ENCODE peak calls at places on chromosomes 5 and 9, in four cellular contexts. U, E, M and O are unnamed samples.
A peak's percentile ranks its signal among the peaks of the same experiment; 100 is the strongest.

GRCh38 chr9:109192732-109193361 is 25.8 kb upstream of the FRRS1L start:
- DNase-seq in U (peak; percentile 33), E (no peak), M (peak; percentile 69), O (peak; percentile 32)

GRCh38 chr9:13860926-13861325 is 453.0 kb downstream of the NFIB start:
- DNase-seq in U (no peak), E (no peak), M (no peak), O (no peak)

GRCh38 chr9:96217358-96217755 is 84.6 kb downstream of the HSD17B3 start:
- DNase-seq in U (peak; percentile 12), E (no peak), M (no peak), O (no peak)

GRCh38 chr9:75451505-75451904 is 363.2 kb downstream of the OSTF1 start:
- DNase-seq in U (no peak), E (no peak), M (no peak), O (no peak)

GRCh38 chr5:117947121-117947520 is 1041.2 kb downstream of the DTWD2 start:
- DNase-seq in U (no peak), E (no peak), M (no peak), O (no peak)

GRCh38 chr5:98750693-98751092 is 22.8 kb upstream of the RGMB start:
- DNase-seq in U (peak; percentile 26), E (no peak), M (peak; percentile 52), O (no peak)

GRCh38 chr5:59222687-59223511 is 640.0 kb downstream of the RAB3C start:
- DNase-seq in U (no peak), E (no peak), M (no peak), O (no peak)

GRCh38 chr5:133421394-133421793 is 190.9 kb downstream of the FSTL4 start:
- DNase-seq in U (peak; percentile 63), E (no peak), M (peak; percentile 73), O (no peak)

GRCh38 chr9:115261656-115262081 is 143.7 kb upstream of the TNC start:
- DNase-seq in U (no peak), E (no peak), M (no peak), O (no peak)

GRCh38 chr5:150665044-150665443 is 4.0 kb downstream of the MYOZ3 start:
- DNase-seq in U (no peak), E (no peak), M (no peak), O (no peak)

GRCh38 chr5:112691758-112692157 is 45.9 kb upstream of the APC start:
- DNase-seq in U (peak; percentile 73), E (no peak), M (peak; percentile 49), O (no peak)

GRCh38 chr5:122500245-122501086 is 188.4 kb downstream of the SNCAIP start:
- DNase-seq in U (peak; percentile 70), E (no peak), M (peak; percentile 56), O (no peak)

GRCh38 chr5:127518319-127518621 is 830 bp downstream of the PRRC1 start:
- DNase-seq in U (no peak), E (no peak), M (no peak), O (no peak)

GRCh38 chr9:88773119-88773518 is 218.1 kb upstream of the S1PR3 start:
- DNase-seq in U (no peak), E (no peak), M (no peak), O (no peak)

GRCh38 chr5:73120222-73121108 is at the start of gene TMEM171:
- DNase-seq in U (peak; percentile 62), E (peak; percentile 82), M (peak; percentile 73), O (peak; percentile 61)

GRCh38 chr5:108747111-108748009 is at the start of gene FER:
- DNase-seq in U (peak; percentile 55), E (no peak), M (no peak), O (no peak)

GRCh38 chr9:32590476-32590875 is 17.5 kb upstream of the NDUFB6 start:
- DNase-seq in U (no peak), E (no peak), M (no peak), O (no peak)

GRCh38 chr9:32589083-32589713 is 16.2 kb upstream of the NDUFB6 start:
- DNase-seq in U (peak; percentile 31), E (no peak), M (no peak), O (no peak)

GRCh38 chr9:32590898-32591297 is 17.9 kb upstream of the NDUFB6 start:
- DNase-seq in U (no peak), E (no peak), M (no peak), O (no peak)

GRCh38 chr9:32584784-32585183 is 11.8 kb upstream of the NDUFB6 start:
- DNase-seq in U (no peak), E (no peak), M (no peak), O (no peak)

GRCh38 chr9:32587901-32588300 is 14.9 kb upstream of the NDUFB6 start:
- DNase-seq in U (no peak), E (no peak), M (no peak), O (no peak)
- TF ChIP-seq CTCF in U (no peak), E (no peak), M (no peak), O (peak; percentile 9)

GRCh38 chr9:26755476-26755875 is 137.1 kb downstream of the CAAP1 start:
- DNase-seq in U (no peak), E (no peak), M (no peak), O (no peak)

GRCh38 chr9:26756881-26757280 is 135.7 kb downstream of the CAAP1 start:
- DNase-seq in U (no peak), E (no peak), M (no peak), O (no peak)

DNA sequence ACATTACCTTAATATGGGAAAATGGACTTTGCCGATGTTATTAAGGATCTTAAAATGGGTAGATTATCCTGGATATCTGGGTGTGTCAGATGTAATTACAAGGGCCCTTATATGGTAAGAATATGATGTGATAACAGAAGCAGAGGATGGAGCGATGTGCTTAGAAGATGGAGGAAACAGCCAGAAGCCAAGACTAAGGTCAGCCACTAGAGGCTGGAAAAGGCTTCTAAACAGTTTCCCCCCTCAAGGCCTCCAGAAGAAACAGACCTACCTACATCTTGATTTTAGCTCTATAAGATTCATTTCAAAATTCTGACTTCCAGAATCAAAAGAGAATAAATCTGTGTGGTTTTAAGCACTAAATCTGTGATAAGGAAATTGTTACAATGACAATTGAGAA is 131.9 kb downstream of the CAAP1 start:
- DNase-seq in U (no peak), E (no peak), M (no peak), O (no peak)
- TF ChIP-seq CTCF in U (no peak), E (no peak), M (no peak), O (no peak)

GRCh38 chr5:135724475-135725065 is 109.9 kb upstream of the SLC25A48 start:
- DNase-seq in U (no peak), E (no peak), M (no peak), O (no peak)

GRCh38 chr5:135720191-135720590 is 114.3 kb upstream of the SLC25A48 start:
- DNase-seq in U (no peak), E (no peak), M (no peak), O (no peak)

GRCh38 chr5:135719428-135720063 is 114.9 kb upstream of the SLC25A48 start:
- DNase-seq in U (no peak), E (no peak), M (no peak), O (no peak)

GRCh38 chr5:135721548-135722090 is 112.8 kb upstream of the SLC25A48 start:
- DNase-seq in U (no peak), E (no peak), M (no peak), O (no peak)

DNA sequence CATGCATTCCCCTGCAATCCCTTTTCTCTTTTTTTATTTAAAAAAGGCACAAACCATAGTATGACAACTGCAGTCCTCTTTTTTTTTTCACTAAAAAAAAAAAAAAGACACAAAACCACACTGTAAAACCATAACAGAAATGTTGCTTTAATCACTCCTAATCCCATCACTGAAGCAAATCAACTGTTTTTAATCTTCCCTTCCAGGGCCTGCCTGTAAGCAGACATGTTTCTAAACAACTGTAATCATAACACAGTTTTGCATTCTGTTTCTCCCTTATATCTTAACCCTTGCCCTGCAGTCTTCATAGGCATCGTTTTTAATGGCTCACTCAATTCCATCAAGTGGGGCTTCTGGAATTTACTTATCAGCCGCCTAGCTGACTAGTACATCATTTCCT is 111.0 kb upstream of the SLC25A48 start:
- DNase-seq in U (no peak), E (no peak), M (no peak), O (no peak)
- TF ChIP-seq CTCF in U (no peak), E (no peak), M (no peak), O (no peak)

DNA sequence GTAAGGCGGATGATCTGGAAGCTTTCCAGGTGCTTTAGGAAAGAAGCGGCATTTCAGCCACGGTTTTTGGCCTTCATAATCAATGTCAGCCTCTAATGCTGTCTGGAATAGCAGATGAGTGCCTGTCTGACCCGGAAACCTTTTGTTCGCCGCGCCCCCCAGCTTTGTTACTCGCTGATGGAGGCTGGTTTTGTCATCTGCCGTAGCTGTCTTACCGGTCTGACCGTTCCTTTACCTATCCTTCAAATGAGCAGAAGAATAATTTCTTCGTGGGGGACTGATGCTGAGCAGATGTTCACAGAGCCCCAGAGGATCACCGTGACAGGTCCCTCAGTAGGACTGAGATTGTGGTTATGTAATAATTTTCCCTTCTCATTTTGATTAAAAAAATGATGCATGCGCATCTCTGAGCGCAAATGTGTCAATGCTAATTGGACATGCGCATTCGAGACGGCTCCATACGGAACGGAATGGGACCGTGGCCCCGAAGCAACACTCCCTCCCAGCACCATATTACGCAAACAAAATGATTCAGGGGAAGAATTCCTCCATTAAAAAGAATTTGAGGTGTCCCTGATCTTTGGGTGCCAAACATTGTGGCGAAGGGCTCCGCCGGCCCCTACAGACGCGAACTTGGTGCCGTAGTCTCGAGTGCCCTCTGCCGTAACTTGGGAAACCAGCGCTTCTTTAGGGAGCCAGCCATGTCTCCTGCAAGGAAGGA is 27.6 kb downstream of the TLX3 start:
- DNase-seq in U (peak; percentile 50), E (peak; percentile 49), M (peak; percentile 51), O (no peak)
- TF ChIP-seq CTCF in U (peak; percentile 82), E (peak; percentile 26), M (peak; percentile 20), O (peak; percentile 30)